ENCODE peak calls at places on chromosomes 2 and 18, in six cellular contexts. One of them, this sample, is unnamed.

GRCh38 chr2:38750011-38750792 is 959 bp downstream of the SRSF7 start:
- DNase-seq in H1: no peak
- DNase-seq in IMR-90: peak; percentile 19
- DNase-seq in H9: no peak
- DNase-seq in neuronal stem cell: peak; percentile 9
- DNase-seq in trophoblast cell: peak; percentile 26
- DNase-seq in this sample: no peak

GRCh38 chr18:35917043-35917442 is 55.4 kb upstream of the RMP24 start:
- DNase-seq in H9: no peak
- DNase-seq in IMR-90: no peak
- DNase-seq in neuronal stem cell: no peak
- DNase-seq in trophoblast cell: no peak
- DNase-seq in H1: no peak
- DNase-seq in this sample: no peak

GRCh38 chr2:186379052-186379451 is 107.0 kb upstream of the ZC3H15 start:
- DNase-seq in H1: no peak
- DNase-seq in H9: no peak
- DNase-seq in neuronal stem cell: no peak
- DNase-seq in IMR-90: peak; percentile 3
- DNase-seq in trophoblast cell: no peak
- DNase-seq in this sample: no peak

GRCh38 chr2:197158591-197159550 is 151.7 kb downstream of the ANKRD44 start:
- DNase-seq in H1: no peak
- DNase-seq in neuronal stem cell: no peak
- DNase-seq in IMR-90: peak; percentile 31
- DNase-seq in trophoblast cell: no peak
- DNase-seq in H9: no peak
- DNase-seq in this sample: peak; percentile 59

GRCh38 chr2:46160326-46160725 is 136.9 kb upstream of the EPAS1 start:
- DNase-seq in IMR-90: no peak
- DNase-seq in H9: no peak
- DNase-seq in neuronal stem cell: no peak
- DNase-seq in H1: no peak
- DNase-seq in trophoblast cell: no peak
- DNase-seq in this sample: no peak

GRCh38 chr2:53312721-53313120 is 454.9 kb upstream of the CHAC2 start:
- DNase-seq in IMR-90: no peak
- DNase-seq in H9: no peak
- DNase-seq in trophoblast cell: no peak
- DNase-seq in H1: no peak
- DNase-seq in neuronal stem cell: no peak
- DNase-seq in this sample: no peak

GRCh38 chr2:156182132-156182531 is 150.4 kb downstream of the NR4A2 start:
- DNase-seq in H9: no peak
- DNase-seq in IMR-90: no peak
- DNase-seq in neuronal stem cell: no peak
- DNase-seq in trophoblast cell: peak; percentile 89
- DNase-seq in H1: no peak
- DNase-seq in this sample: no peak

GRCh38 chr2:237540823-237541222 is 25.6 kb upstream of the PRLH start:
- DNase-seq in trophoblast cell: no peak
- DNase-seq in H9: no peak
- DNase-seq in neuronal stem cell: no peak
- DNase-seq in H1: no peak
- DNase-seq in IMR-90: peak; percentile 60
- DNase-seq in this sample: no peak

GRCh38 chr2:26561918-26562810 is 79.0 kb downstream of the CIB4 start:
- DNase-seq in H9: peak; percentile 52
- DNase-seq in neuronal stem cell: no peak
- DNase-seq in H1: no peak
- DNase-seq in IMR-90: no peak
- DNase-seq in trophoblast cell: peak; percentile 4
- DNase-seq in this sample: no peak

GRCh38 chr2:3472296-3472695 is 47.0 kb downstream of the ADI1 start:
- DNase-seq in IMR-90: no peak
- DNase-seq in neuronal stem cell: no peak
- DNase-seq in trophoblast cell: no peak
- DNase-seq in H1: no peak
- DNase-seq in H9: no peak
- DNase-seq in this sample: no peak

GRCh38 chr2:241741016-241741415 is 6.6 kb downstream of the D2HGDH start:
- DNase-seq in neuronal stem cell: no peak
- DNase-seq in IMR-90: no peak
- DNase-seq in trophoblast cell: no peak
- DNase-seq in H9: no peak
- DNase-seq in H1: no peak
- DNase-seq in this sample: no peak

GRCh38 chr18:12049983-12050811 is 43.4 kb upstream of the ANKRD62 start:
- DNase-seq in trophoblast cell: no peak
- DNase-seq in H1: no peak
- DNase-seq in neuronal stem cell: no peak
- DNase-seq in H9: no peak
- DNase-seq in IMR-90: no peak
- DNase-seq in this sample: no peak

GRCh38 chr2:241000831-241001321 is 2.5 kb downstream of the SNED1 start:
- DNase-seq in neuronal stem cell: no peak
- DNase-seq in IMR-90: no peak
- DNase-seq in H9: no peak
- DNase-seq in trophoblast cell: no peak
- DNase-seq in H1: peak; percentile 33
- DNase-seq in this sample: no peak

GRCh38 chr2:69917854-69918253 is 2.9 kb downstream of the MXD1 start:
- DNase-seq in H1: no peak
- DNase-seq in IMR-90: peak; percentile 93
- DNase-seq in trophoblast cell: no peak
- DNase-seq in neuronal stem cell: no peak
- DNase-seq in H9: no peak
- DNase-seq in this sample: peak; percentile 85

GRCh38 chr2:81260320-81260719 is 955.8 kb upstream of the LRRTM1 start:
- DNase-seq in IMR-90: no peak
- DNase-seq in trophoblast cell: no peak
- DNase-seq in H1: no peak
- DNase-seq in neuronal stem cell: no peak
- DNase-seq in H9: no peak
- DNase-seq in this sample: no peak

GRCh38 chr18:27645929-27646328 is 460.8 kb upstream of the CHST9 start:
- DNase-seq in neuronal stem cell: no peak
- DNase-seq in H1: no peak
- DNase-seq in H9: no peak
- DNase-seq in trophoblast cell: no peak
- DNase-seq in IMR-90: no peak
- DNase-seq in this sample: peak; percentile 10

GRCh38 chr2:120825370-120826259 is 89.9 kb downstream of the GLI2 start:
- DNase-seq in H9: no peak
- DNase-seq in trophoblast cell: peak; percentile 16
- DNase-seq in neuronal stem cell: no peak
- DNase-seq in H1: no peak
- DNase-seq in IMR-90: peak; percentile 90
- DNase-seq in this sample: peak; percentile 94

GRCh38 chr18:37577051-37577611 is 11.5 kb upstream of the CELF4 start:
- DNase-seq in H9: peak; percentile 93
- DNase-seq in neuronal stem cell: no peak
- DNase-seq in H1: peak; percentile 69
- DNase-seq in IMR-90: no peak
- DNase-seq in trophoblast cell: no peak
- DNase-seq in this sample: no peak

GRCh38 chr2:26245231-26245732 is 543 bp downstream of the HADHB start:
- DNase-seq in neuronal stem cell: peak; percentile 30
- DNase-seq in IMR-90: peak; percentile 28
- DNase-seq in H1: no peak
- DNase-seq in trophoblast cell: peak; percentile 47
- DNase-seq in H9: no peak
- DNase-seq in this sample: peak; percentile 71

GRCh38 chr2:101330253-101330921 is 21.9 kb upstream of the RNF149 start:
- DNase-seq in neuronal stem cell: no peak
- DNase-seq in H1: no peak
- DNase-seq in trophoblast cell: no peak
- DNase-seq in H9: peak; percentile 81
- DNase-seq in IMR-90: no peak
- DNase-seq in this sample: peak; percentile 15

GRCh38 chr2:135797497-135798274 is 39.3 kb downstream of the LCT start:
- DNase-seq in H9: peak; percentile 89
- DNase-seq in H1: peak; percentile 90
- DNase-seq in neuronal stem cell: peak; percentile 66
- DNase-seq in trophoblast cell: peak; percentile 72
- DNase-seq in IMR-90: peak; percentile 79
- DNase-seq in this sample: peak; percentile 80

GRCh38 chr2:36277876-36278523 is 77.6 kb upstream of the CRIM1 start:
- DNase-seq in H1: no peak
- DNase-seq in IMR-90: peak; percentile 25
- DNase-seq in H9: no peak
- DNase-seq in neuronal stem cell: no peak
- DNase-seq in trophoblast cell: no peak
- DNase-seq in this sample: peak; percentile 10

GRCh38 chr18:48326901-48327675 is 82.1 kb downstream of the ZBTB7C start:
- DNase-seq in H1: no peak
- DNase-seq in H9: no peak
- DNase-seq in neuronal stem cell: no peak
- DNase-seq in IMR-90: peak; percentile 29
- DNase-seq in trophoblast cell: no peak
- DNase-seq in this sample: peak; percentile 57

GRCh38 chr2:49241991-49242390 is 87.7 kb upstream of the FSHR start:
- DNase-seq in H9: no peak
- DNase-seq in H1: no peak
- DNase-seq in neuronal stem cell: no peak
- DNase-seq in trophoblast cell: no peak
- DNase-seq in IMR-90: peak; percentile 38
- DNase-seq in this sample: peak; percentile 40

DNA sequence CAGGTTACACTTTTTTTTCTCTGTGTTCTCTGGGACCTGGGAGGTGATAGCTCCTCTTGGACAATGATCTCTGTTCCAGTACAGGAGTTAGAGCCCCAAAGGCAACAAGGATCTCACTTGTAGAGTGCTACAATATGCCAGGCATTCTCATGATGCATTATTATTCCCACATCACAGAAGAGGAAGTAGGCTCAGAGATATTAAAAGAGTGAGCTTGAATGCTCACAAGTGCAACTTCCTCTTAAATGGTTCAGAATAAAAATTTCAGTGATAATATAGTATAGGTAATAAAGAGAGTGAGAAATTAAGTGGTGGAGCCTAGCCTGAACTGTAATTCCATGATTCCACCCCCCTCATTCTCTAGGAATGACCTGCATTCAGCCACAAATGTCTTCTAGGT is 21.4 kb downstream of the POLE4 start:
- DNase-seq in neuronal stem cell: no peak
- DNase-seq in IMR-90: no peak
- DNase-seq in H9: no peak
- DNase-seq in trophoblast cell: no peak
- DNase-seq in H1: no peak
- DNase-seq in this sample: no peak
- H3K14ac ChIP-seq in neuronal stem cell: no peak overlapping the region
- H3K14ac ChIP-seq in IMR-90: no peak overlapping the region
- H3K14ac ChIP-seq in H9: no peak overlapping the region
- H3K14ac ChIP-seq in trophoblast cell: no peak overlapping the region
- H3K14ac ChIP-seq in H1: no peak overlapping the region
- H3K14ac ChIP-seq in this sample: no peak overlapping the region

GRCh38 chr2:55707751-55708150 is 14.1 kb upstream of the PNPT1 start:
- DNase-seq in H1: no peak
- DNase-seq in IMR-90: no peak
- DNase-seq in H9: no peak
- DNase-seq in trophoblast cell: no peak
- DNase-seq in neuronal stem cell: no peak
- DNase-seq in this sample: no peak
- H3K14ac ChIP-seq in H1: no peak overlapping the region
- H3K14ac ChIP-seq in IMR-90: no peak overlapping the region
- H3K14ac ChIP-seq in H9: no peak overlapping the region
- H3K14ac ChIP-seq in trophoblast cell: no peak overlapping the region
- H3K14ac ChIP-seq in neuronal stem cell: no peak overlapping the region
- H3K14ac ChIP-seq in this sample: no peak overlapping the region

GRCh38 chr18:40347261-40347660 is 1607.8 kb upstream of the PIK3C3 start:
- DNase-seq in H1: no peak
- DNase-seq in H9: no peak
- DNase-seq in neuronal stem cell: no peak
- DNase-seq in IMR-90: no peak
- DNase-seq in trophoblast cell: no peak
- DNase-seq in this sample: no peak
- H3K14ac ChIP-seq in H1: no peak overlapping the region
- H3K14ac ChIP-seq in H9: no peak overlapping the region
- H3K14ac ChIP-seq in neuronal stem cell: no peak overlapping the region
- H3K14ac ChIP-seq in IMR-90: no peak overlapping the region
- H3K14ac ChIP-seq in trophoblast cell: no peak overlapping the region
- H3K14ac ChIP-seq in this sample: no peak overlapping the region

GRCh38 chr18:52652451-52652850 is 312.5 kb downstream of the DCC start:
- DNase-seq in trophoblast cell: no peak
- DNase-seq in H9: no peak
- DNase-seq in IMR-90: no peak
- DNase-seq in H1: no peak
- DNase-seq in neuronal stem cell: no peak
- DNase-seq in this sample: no peak
- H3K14ac ChIP-seq in trophoblast cell: no peak overlapping the region
- H3K14ac ChIP-seq in H9: no peak overlapping the region
- H3K14ac ChIP-seq in IMR-90: no peak overlapping the region
- H3K14ac ChIP-seq in H1: no peak overlapping the region
- H3K14ac ChIP-seq in neuronal stem cell: no peak overlapping the region
- H3K14ac ChIP-seq in this sample: no peak overlapping the region

DNA sequence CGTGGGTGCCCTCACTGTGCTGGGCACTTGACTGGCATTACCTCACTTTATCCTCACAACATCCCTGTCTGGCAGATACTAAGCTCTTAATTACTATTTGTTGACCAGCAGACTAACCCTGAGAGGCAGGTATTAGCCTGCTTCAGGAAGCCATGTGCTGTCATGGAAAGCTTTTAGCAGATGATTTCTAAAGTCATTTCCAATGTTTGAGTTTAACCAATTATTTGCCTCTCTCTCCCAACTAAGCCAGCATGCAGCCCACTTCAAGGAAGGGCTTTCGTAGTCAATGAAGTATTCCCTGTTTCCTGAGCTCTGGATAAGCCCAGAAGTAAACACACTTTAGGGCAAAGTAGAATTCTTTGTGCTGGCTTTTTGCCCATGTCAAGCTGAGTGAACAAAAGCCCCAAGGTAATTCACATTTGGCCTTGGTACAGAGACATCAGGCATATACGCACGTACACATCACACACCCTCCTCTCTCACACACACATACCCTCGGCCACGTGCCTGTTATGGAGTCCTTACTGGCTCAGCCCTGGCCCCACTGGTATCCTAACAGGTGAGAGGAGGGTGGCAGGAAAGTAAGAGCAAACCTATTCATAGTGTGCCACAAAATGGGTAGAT is 108.6 kb downstream of the C1D start:
- DNase-seq in H9: no peak
- DNase-seq in IMR-90: no peak
- DNase-seq in trophoblast cell: no peak
- DNase-seq in neuronal stem cell: no peak
- DNase-seq in H1: no peak
- DNase-seq in this sample: no peak
- H3K14ac ChIP-seq in H9: no peak overlapping the region
- H3K14ac ChIP-seq in IMR-90: no peak overlapping the region
- H3K14ac ChIP-seq in trophoblast cell: no peak overlapping the region
- H3K14ac ChIP-seq in neuronal stem cell: no peak overlapping the region
- H3K14ac ChIP-seq in H1: no peak overlapping the region
- H3K14ac ChIP-seq in this sample: no peak overlapping the region

DNA sequence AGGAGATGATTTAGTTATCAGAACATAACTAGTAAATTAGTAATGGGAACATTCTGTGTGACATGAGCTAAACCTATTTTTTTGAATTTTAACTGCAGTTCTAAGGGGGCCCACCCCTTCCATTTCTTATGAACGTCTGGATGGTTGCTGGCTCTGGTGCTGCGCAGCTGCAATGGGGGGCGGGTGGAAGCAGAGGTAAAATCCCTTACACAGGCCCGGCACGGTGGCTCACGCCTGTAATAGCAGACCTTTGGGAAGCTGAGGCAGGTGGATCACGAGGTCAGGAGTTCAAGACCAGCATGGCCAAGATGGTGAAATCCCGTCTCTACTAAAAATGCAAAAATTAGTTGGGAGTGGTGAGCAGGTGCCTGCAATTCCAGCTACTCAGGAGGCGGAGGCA is 151.5 kb downstream of the GALR1 start:
- DNase-seq in IMR-90: no peak
- DNase-seq in neuronal stem cell: no peak
- DNase-seq in H1: no peak
- DNase-seq in H9: no peak
- DNase-seq in trophoblast cell: no peak
- DNase-seq in this sample: no peak
- H3K14ac ChIP-seq in IMR-90: no peak overlapping the region
- H3K14ac ChIP-seq in neuronal stem cell: no peak overlapping the region
- H3K14ac ChIP-seq in H1: no peak overlapping the region
- H3K14ac ChIP-seq in H9: no peak overlapping the region
- H3K14ac ChIP-seq in trophoblast cell: no peak overlapping the region
- H3K14ac ChIP-seq in this sample: no peak overlapping the region